ENCODE peak calls at places on chromosomes 16 and 17, in nine cellular contexts. One of them, this sample, is unnamed.

GRCh38 chr16:1960665-1961630 is 1.6 kb downstream of the NDUFB10 start:
- DNase-seq in fibroblast of pulmonary artery: peak; percentile 32
- DNase-seq in GM23338: no peak
- DNase-seq in heart left ventricle: no peak
- DNase-seq in fibroblast of villous mesenchyme: no peak
- DNase-seq in bronchial epithelial cell: no peak
- DNase-seq in OCI-LY7: peak; percentile 69
- DNase-seq in PC-3: peak; percentile 56
- DNase-seq in dorsolateral prefrontal cortex: no peak
- DNase-seq in this sample: peak; percentile 28

GRCh38 chr17:43766413-43767052 is 7.9 kb upstream of the SOST start:
- DNase-seq in fibroblast of pulmonary artery: peak; percentile 74
- DNase-seq in GM23338: peak; percentile 93
- DNase-seq in heart left ventricle: no peak
- DNase-seq in fibroblast of villous mesenchyme: peak; percentile 53
- DNase-seq in bronchial epithelial cell: peak; percentile 25
- DNase-seq in OCI-LY7: peak; percentile 45
- DNase-seq in PC-3: peak; percentile 78
- DNase-seq in dorsolateral prefrontal cortex: peak; percentile 80
- DNase-seq in this sample: peak; percentile 47

GRCh38 chr16:60905806-60906205 is 1130.4 kb downstream of the CDH8 start:
- DNase-seq in fibroblast of pulmonary artery: no peak
- DNase-seq in GM23338: no peak
- DNase-seq in heart left ventricle: no peak
- DNase-seq in fibroblast of villous mesenchyme: no peak
- DNase-seq in bronchial epithelial cell: no peak
- DNase-seq in OCI-LY7: no peak
- DNase-seq in PC-3: no peak
- DNase-seq in dorsolateral prefrontal cortex: no peak
- DNase-seq in this sample: peak; percentile 56

GRCh38 chr17:38942641-38943040 is 17.2 kb downstream of the LASP1NB start:
- DNase-seq in fibroblast of pulmonary artery: no peak
- DNase-seq in GM23338: no peak
- DNase-seq in heart left ventricle: no peak
- DNase-seq in fibroblast of villous mesenchyme: no peak
- DNase-seq in bronchial epithelial cell: no peak
- DNase-seq in OCI-LY7: no peak
- DNase-seq in PC-3: no peak
- DNase-seq in dorsolateral prefrontal cortex: no peak
- DNase-seq in this sample: no peak

GRCh38 chr17:38333635-38334295 is 10.0 kb downstream of the GPR179 start:
- DNase-seq in fibroblast of pulmonary artery: peak; percentile 32
- DNase-seq in GM23338: peak; percentile 91
- DNase-seq in heart left ventricle: no peak
- DNase-seq in fibroblast of villous mesenchyme: no peak
- DNase-seq in bronchial epithelial cell: no peak
- DNase-seq in OCI-LY7: peak; percentile 72
- DNase-seq in PC-3: peak; percentile 39
- DNase-seq in dorsolateral prefrontal cortex: no peak
- DNase-seq in this sample: no peak

GRCh38 chr16:87056083-87056482 is 261.1 kb downstream of the C16orf95 start:
- DNase-seq in fibroblast of pulmonary artery: peak; percentile 55
- DNase-seq in GM23338: no peak
- DNase-seq in heart left ventricle: no peak
- DNase-seq in fibroblast of villous mesenchyme: no peak
- DNase-seq in bronchial epithelial cell: no peak
- DNase-seq in OCI-LY7: no peak
- DNase-seq in PC-3: peak; percentile 4
- DNase-seq in dorsolateral prefrontal cortex: peak; percentile 4
- DNase-seq in this sample: peak; percentile 33

GRCh38 chr17:64498308-64499203 is 1.7 kb upstream of the POLG2 start:
- DNase-seq in fibroblast of pulmonary artery: no peak
- DNase-seq in GM23338: no peak
- DNase-seq in heart left ventricle: no peak
- DNase-seq in fibroblast of villous mesenchyme: no peak
- DNase-seq in bronchial epithelial cell: no peak
- DNase-seq in OCI-LY7: no peak
- DNase-seq in PC-3: peak; percentile 68
- DNase-seq in dorsolateral prefrontal cortex: no peak
- DNase-seq in this sample: no peak

GRCh38 chr17:9905902-9906301 is 831 bp upstream of the RCVRN start:
- DNase-seq in fibroblast of pulmonary artery: peak; percentile 11
- DNase-seq in GM23338: peak; percentile 77
- DNase-seq in heart left ventricle: no peak
- DNase-seq in fibroblast of villous mesenchyme: peak; percentile 21
- DNase-seq in bronchial epithelial cell: no peak
- DNase-seq in OCI-LY7: peak; percentile 10
- DNase-seq in PC-3: peak; percentile 35
- DNase-seq in dorsolateral prefrontal cortex: no peak
- DNase-seq in this sample: peak; percentile 16

GRCh38 chr17:1590031-1590746 is 27.6 kb upstream of the PITPNA start:
- DNase-seq in fibroblast of pulmonary artery: peak; percentile 81
- DNase-seq in GM23338: no peak
- DNase-seq in heart left ventricle: peak; percentile 74
- DNase-seq in fibroblast of villous mesenchyme: peak; percentile 94
- DNase-seq in bronchial epithelial cell: peak; percentile 94
- DNase-seq in OCI-LY7: no peak
- DNase-seq in PC-3: peak; percentile 84
- DNase-seq in dorsolateral prefrontal cortex: no peak
- DNase-seq in this sample: peak; percentile 72

GRCh38 chr16:52573365-52574104 is 26.6 kb upstream of the TOX3 start:
- DNase-seq in fibroblast of pulmonary artery: no peak
- DNase-seq in GM23338: no peak
- DNase-seq in heart left ventricle: no peak
- DNase-seq in fibroblast of villous mesenchyme: no peak
- DNase-seq in bronchial epithelial cell: peak; percentile 25
- DNase-seq in OCI-LY7: no peak
- DNase-seq in PC-3: no peak
- DNase-seq in dorsolateral prefrontal cortex: no peak
- DNase-seq in this sample: no peak

GRCh38 chr16:29820730-29821662 is 734 bp downstream of the MVP start:
- DNase-seq in fibroblast of pulmonary artery: peak; percentile 23
- DNase-seq in GM23338: no peak
- DNase-seq in heart left ventricle: peak; percentile 37
- DNase-seq in fibroblast of villous mesenchyme: no peak
- DNase-seq in bronchial epithelial cell: peak; percentile 55
- DNase-seq in OCI-LY7: no peak
- DNase-seq in PC-3: peak; percentile 27
- DNase-seq in dorsolateral prefrontal cortex: no peak
- DNase-seq in this sample: peak; percentile 32

GRCh38 chr16:87801679-87802300 is 36.0 kb upstream of the KLHDC4 start:
- DNase-seq in fibroblast of pulmonary artery: no peak
- DNase-seq in GM23338: no peak
- DNase-seq in heart left ventricle: no peak
- DNase-seq in fibroblast of villous mesenchyme: no peak
- DNase-seq in bronchial epithelial cell: no peak
- DNase-seq in OCI-LY7: peak; percentile 29
- DNase-seq in PC-3: no peak
- DNase-seq in dorsolateral prefrontal cortex: no peak
- DNase-seq in this sample: no peak

GRCh38 chr16:543301-544164 is 16.0 kb downstream of the CAPN15 start:
- DNase-seq in fibroblast of pulmonary artery: no peak
- DNase-seq in GM23338: no peak
- DNase-seq in heart left ventricle: no peak
- DNase-seq in fibroblast of villous mesenchyme: no peak
- DNase-seq in bronchial epithelial cell: no peak
- DNase-seq in OCI-LY7: no peak
- DNase-seq in PC-3: no peak
- DNase-seq in dorsolateral prefrontal cortex: no peak
- DNase-seq in this sample: no peak
- H3K4me3 ChIP-seq in fibroblast of pulmonary artery: no peak overlapping the region
- H3K4me3 ChIP-seq in GM23338: no peak overlapping the region
- H3K4me3 ChIP-seq in heart left ventricle: no peak overlapping the region
- H3K4me3 ChIP-seq in fibroblast of villous mesenchyme: no peak overlapping the region
- H3K4me3 ChIP-seq in bronchial epithelial cell: no peak overlapping the region
- H3K4me3 ChIP-seq in OCI-LY7: no peak overlapping the region
- H3K4me3 ChIP-seq in PC-3: no peak overlapping the region
- H3K4me3 ChIP-seq in dorsolateral prefrontal cortex: no peak overlapping the region
- H3K4me3 ChIP-seq in this sample: no peak overlapping the region

GRCh38 chr17:27668488-27668823 is 37.5 kb downstream of the LGALS9 start:
- DNase-seq in fibroblast of pulmonary artery: no peak
- DNase-seq in GM23338: no peak
- DNase-seq in heart left ventricle: no peak
- DNase-seq in fibroblast of villous mesenchyme: no peak
- DNase-seq in bronchial epithelial cell: no peak
- DNase-seq in OCI-LY7: no peak
- DNase-seq in PC-3: no peak
- DNase-seq in dorsolateral prefrontal cortex: no peak
- DNase-seq in this sample: no peak

GRCh38 chr17:27669136-27669535 is 38.1 kb downstream of the LGALS9 start:
- DNase-seq in fibroblast of pulmonary artery: no peak
- DNase-seq in GM23338: no peak
- DNase-seq in heart left ventricle: no peak
- DNase-seq in fibroblast of villous mesenchyme: no peak
- DNase-seq in bronchial epithelial cell: no peak
- DNase-seq in OCI-LY7: no peak
- DNase-seq in PC-3: no peak
- DNase-seq in dorsolateral prefrontal cortex: no peak
- DNase-seq in this sample: no peak

GRCh38 chr17:27669850-27670249 is 38.9 kb downstream of the LGALS9 start:
- DNase-seq in fibroblast of pulmonary artery: no peak
- DNase-seq in GM23338: no peak
- DNase-seq in heart left ventricle: no peak
- DNase-seq in fibroblast of villous mesenchyme: no peak
- DNase-seq in bronchial epithelial cell: no peak
- DNase-seq in OCI-LY7: no peak
- DNase-seq in PC-3: no peak
- DNase-seq in dorsolateral prefrontal cortex: no peak
- DNase-seq in this sample: no peak

GRCh38 chr17:27671591-27671910 is 40.6 kb downstream of the LGALS9 start:
- DNase-seq in fibroblast of pulmonary artery: no peak
- DNase-seq in GM23338: no peak
- DNase-seq in heart left ventricle: no peak
- DNase-seq in fibroblast of villous mesenchyme: no peak
- DNase-seq in bronchial epithelial cell: no peak
- DNase-seq in OCI-LY7: no peak
- DNase-seq in PC-3: no peak
- DNase-seq in dorsolateral prefrontal cortex: no peak
- DNase-seq in this sample: no peak

DNA sequence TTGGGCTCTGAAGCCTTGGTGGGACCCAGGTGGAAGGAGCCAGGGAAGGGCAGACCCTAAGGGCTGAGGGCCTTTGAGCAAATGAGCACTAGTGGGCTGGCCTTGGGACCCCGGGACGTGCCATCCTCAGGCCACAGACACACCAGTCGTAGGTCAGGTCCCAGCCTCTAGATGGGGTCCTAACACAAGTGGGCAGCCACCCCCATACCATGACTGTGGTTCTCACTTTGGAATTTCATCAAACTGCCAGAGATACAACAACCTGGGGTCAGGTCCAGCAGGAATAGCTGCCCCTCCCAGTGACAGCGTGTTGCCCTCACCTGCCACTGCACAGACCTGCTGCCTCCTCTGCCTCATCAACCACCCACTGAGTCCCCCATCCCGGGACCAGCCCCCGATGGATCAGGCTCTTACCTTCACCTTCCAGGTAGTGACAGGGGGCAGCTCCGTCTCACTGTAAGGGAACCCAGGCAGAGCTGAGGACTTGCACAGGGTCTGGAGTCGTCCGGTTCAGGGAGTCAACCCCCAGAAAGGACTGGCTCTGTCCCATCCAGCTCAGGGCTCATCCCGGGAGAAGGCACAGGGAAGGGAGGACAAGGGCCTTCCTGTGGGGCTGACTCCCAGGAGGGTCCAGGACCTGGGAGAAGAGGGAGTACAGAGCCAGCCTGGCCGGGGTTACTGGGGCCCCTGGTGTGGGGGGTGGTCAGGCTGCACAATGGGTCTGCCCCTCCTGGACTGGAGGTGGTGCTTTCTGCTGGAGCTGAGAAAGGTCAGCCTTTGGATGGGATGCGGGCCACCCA is 40.0 kb downstream of the LGALS9 start:
- DNase-seq in fibroblast of pulmonary artery: no peak
- DNase-seq in GM23338: peak; percentile 18
- DNase-seq in heart left ventricle: no peak
- DNase-seq in fibroblast of villous mesenchyme: no peak
- DNase-seq in bronchial epithelial cell: no peak
- DNase-seq in OCI-LY7: no peak
- DNase-seq in PC-3: no peak
- DNase-seq in dorsolateral prefrontal cortex: no peak
- DNase-seq in this sample: no peak
- TF ChIP-seq CTCF in fibroblast of pulmonary artery: no peak
- TF ChIP-seq CTCF in GM23338: no peak
- TF ChIP-seq CTCF in heart left ventricle: no peak
- TF ChIP-seq CTCF in fibroblast of villous mesenchyme: no peak
- TF ChIP-seq CTCF in bronchial epithelial cell: no peak
- TF ChIP-seq CTCF in OCI-LY7: no peak
- TF ChIP-seq CTCF in PC-3: no peak
- TF ChIP-seq CTCF in dorsolateral prefrontal cortex: no peak
- TF ChIP-seq CTCF in this sample: no peak

GRCh38 chr16:72072514-72073342 is 9.7 kb downstream of the HPR start:
- DNase-seq in fibroblast of pulmonary artery: peak; percentile 62
- DNase-seq in GM23338: peak; percentile 33
- DNase-seq in heart left ventricle: peak; percentile 27
- DNase-seq in fibroblast of villous mesenchyme: peak; percentile 54
- DNase-seq in bronchial epithelial cell: no peak
- DNase-seq in OCI-LY7: no peak
- DNase-seq in PC-3: no peak
- DNase-seq in dorsolateral prefrontal cortex: no peak
- DNase-seq in this sample: no peak
- H3K4me3 ChIP-seq in fibroblast of pulmonary artery: no peak overlapping the region
- H3K4me3 ChIP-seq in GM23338: no peak overlapping the region
- H3K4me3 ChIP-seq in heart left ventricle: peak overlapping the region; percentile 1
- H3K4me3 ChIP-seq in fibroblast of villous mesenchyme: no peak overlapping the region
- H3K4me3 ChIP-seq in bronchial epithelial cell: no peak overlapping the region
- H3K4me3 ChIP-seq in OCI-LY7: no peak overlapping the region
- H3K4me3 ChIP-seq in PC-3: no peak overlapping the region
- H3K4me3 ChIP-seq in dorsolateral prefrontal cortex: peak overlapping the region; percentile 28
- H3K4me3 ChIP-seq in this sample: no peak overlapping the region

DNA sequence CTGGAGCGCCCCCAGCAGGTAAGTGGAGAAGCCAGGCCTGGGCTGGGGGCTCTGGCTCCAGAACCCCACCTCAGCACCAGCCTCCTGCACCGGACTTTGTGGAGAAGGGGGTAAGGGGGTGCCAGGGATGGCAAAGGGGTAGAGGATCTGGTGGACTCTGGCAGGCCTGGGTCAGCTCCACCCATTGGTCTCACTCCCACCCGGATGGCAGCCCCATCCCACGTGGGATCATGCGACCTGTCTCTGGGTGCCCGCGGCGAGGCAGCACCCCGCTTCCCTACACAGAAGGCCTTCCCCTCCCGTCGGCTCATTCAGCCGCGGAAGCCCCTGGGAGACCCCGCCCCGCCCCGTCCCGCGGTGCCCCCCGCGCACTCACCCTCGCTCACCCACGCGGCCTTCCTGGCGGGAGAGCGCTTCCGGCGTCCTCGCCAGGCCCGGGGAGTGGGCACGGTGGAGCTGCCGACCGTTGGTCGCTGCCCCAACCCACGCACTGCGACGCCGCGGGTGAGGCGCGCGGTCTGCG is 498 bp upstream of the PLEKHG4 start:
- DNase-seq in fibroblast of pulmonary artery: no peak
- DNase-seq in GM23338: peak; percentile 26
- DNase-seq in heart left ventricle: no peak
- DNase-seq in fibroblast of villous mesenchyme: no peak
- DNase-seq in bronchial epithelial cell: no peak
- DNase-seq in OCI-LY7: no peak
- DNase-seq in PC-3: no peak
- DNase-seq in dorsolateral prefrontal cortex: no peak
- DNase-seq in this sample: no peak
- TF ChIP-seq CTCF in fibroblast of pulmonary artery: no peak
- TF ChIP-seq CTCF in GM23338: peak; percentile 67
- TF ChIP-seq CTCF in heart left ventricle: no peak
- TF ChIP-seq CTCF in fibroblast of villous mesenchyme: peak; percentile 27
- TF ChIP-seq CTCF in bronchial epithelial cell: peak; percentile 63
- TF ChIP-seq CTCF in OCI-LY7: no peak
- TF ChIP-seq CTCF in PC-3: peak; percentile 52
- TF ChIP-seq CTCF in dorsolateral prefrontal cortex: no peak
- TF ChIP-seq CTCF in this sample: peak; percentile 32

This sample was measured in AG10803.